ENCODE peak calls at places on chromosomes 12 and 14, in ten cellular contexts. One of them, this sample, is unnamed.

GRCh38 chr14:68088463-68088862 is 268.9 kb downstream of the RAD51B start:
- ATAC-seq in activated CD8-positive, alpha-beta T cell treated with anti-CD3 and anti-CD28 coated beads for 36 hours: no peak
- ATAC-seq in body of pancreas: no peak
- ATAC-seq in HepG2: no peak
- ATAC-seq in Right ventricle myocardium superior: no peak
- ATAC-seq in CD4-positive, alpha-beta T cell: no peak
- ATAC-seq in left lung: peak
- ATAC-seq in pancreas: peak
- ATAC-seq in left cardiac atrium: no peak
- ATAC-seq in activated T-helper 17 cell treated with anti-CD3 and anti-CD28 coated beads, Interleukin-2, amount 50 U/mL, for 72 hours: no peak
- ATAC-seq in this sample: no peak

GRCh38 chr14:55454264-55455151 is 14.1 kb upstream of the TBPL2 start:
- ATAC-seq in left cardiac atrium: peak
- ATAC-seq in left lung: peak
- ATAC-seq in activated CD8-positive, alpha-beta T cell treated with anti-CD3 and anti-CD28 coated beads for 36 hours: no peak
- ATAC-seq in activated T-helper 17 cell treated with anti-CD3 and anti-CD28 coated beads, Interleukin-2, amount 50 U/mL, for 72 hours: no peak
- ATAC-seq in Right ventricle myocardium superior: peak
- ATAC-seq in body of pancreas: peak
- ATAC-seq in CD4-positive, alpha-beta T cell: no peak
- ATAC-seq in pancreas: peak
- ATAC-seq in HepG2: peak
- ATAC-seq in this sample: peak

GRCh38 chr14:64763801-64764511 is 59.7 kb downstream of the PLEKHG3 start:
- ATAC-seq in activated CD8-positive, alpha-beta T cell treated with anti-CD3 and anti-CD28 coated beads for 36 hours: no peak
- ATAC-seq in body of pancreas: no peak
- ATAC-seq in left lung: no peak
- ATAC-seq in CD4-positive, alpha-beta T cell: no peak
- ATAC-seq in left cardiac atrium: no peak
- ATAC-seq in pancreas: peak
- ATAC-seq in HepG2: peak
- ATAC-seq in Right ventricle myocardium superior: no peak
- ATAC-seq in activated T-helper 17 cell treated with anti-CD3 and anti-CD28 coated beads, Interleukin-2, amount 50 U/mL, for 72 hours: no peak
- ATAC-seq in this sample: no peak

GRCh38 chr12:12194206-12194605 is 72.6 kb downstream of the LRP6 start:
- ATAC-seq in left lung: peak
- ATAC-seq in activated CD8-positive, alpha-beta T cell treated with anti-CD3 and anti-CD28 coated beads for 36 hours: no peak
- ATAC-seq in left cardiac atrium: no peak
- ATAC-seq in CD4-positive, alpha-beta T cell: no peak
- ATAC-seq in activated T-helper 17 cell treated with anti-CD3 and anti-CD28 coated beads, Interleukin-2, amount 50 U/mL, for 72 hours: no peak
- ATAC-seq in Right ventricle myocardium superior: no peak
- ATAC-seq in HepG2: no peak
- ATAC-seq in pancreas: no peak
- ATAC-seq in body of pancreas: no peak
- ATAC-seq in this sample: no peak

GRCh38 chr12:78918221-78918620 is 53.6 kb downstream of the SYT1 start:
- ATAC-seq in pancreas: no peak
- ATAC-seq in Right ventricle myocardium superior: no peak
- ATAC-seq in body of pancreas: no peak
- ATAC-seq in left cardiac atrium: no peak
- ATAC-seq in CD4-positive, alpha-beta T cell: no peak
- ATAC-seq in left lung: no peak
- ATAC-seq in activated T-helper 17 cell treated with anti-CD3 and anti-CD28 coated beads, Interleukin-2, amount 50 U/mL, for 72 hours: no peak
- ATAC-seq in activated CD8-positive, alpha-beta T cell treated with anti-CD3 and anti-CD28 coated beads for 36 hours: no peak
- ATAC-seq in HepG2: no peak
- ATAC-seq in this sample: no peak

GRCh38 chr12:125187780-125188741 is 122.8 kb downstream of the AACS start:
- ATAC-seq in body of pancreas: no peak
- ATAC-seq in left lung: no peak
- ATAC-seq in pancreas: no peak
- ATAC-seq in left cardiac atrium: no peak
- ATAC-seq in activated CD8-positive, alpha-beta T cell treated with anti-CD3 and anti-CD28 coated beads for 36 hours: no peak
- ATAC-seq in HepG2: no peak
- ATAC-seq in CD4-positive, alpha-beta T cell: no peak
- ATAC-seq in Right ventricle myocardium superior: no peak
- ATAC-seq in activated T-helper 17 cell treated with anti-CD3 and anti-CD28 coated beads, Interleukin-2, amount 50 U/mL, for 72 hours: no peak
- ATAC-seq in this sample: no peak

GRCh38 chr14:105220699-105221597 is 27.4 kb upstream of the BTBD6 start:
- ATAC-seq in body of pancreas: peak
- ATAC-seq in left lung: peak
- ATAC-seq in activated T-helper 17 cell treated with anti-CD3 and anti-CD28 coated beads, Interleukin-2, amount 50 U/mL, for 72 hours: no peak
- ATAC-seq in CD4-positive, alpha-beta T cell: no peak
- ATAC-seq in HepG2: no peak
- ATAC-seq in activated CD8-positive, alpha-beta T cell treated with anti-CD3 and anti-CD28 coated beads for 36 hours: no peak
- ATAC-seq in pancreas: peak
- ATAC-seq in Right ventricle myocardium superior: peak
- ATAC-seq in left cardiac atrium: peak
- ATAC-seq in this sample: no peak

GRCh38 chr14:92914087-92914656 is 8.8 kb upstream of the CHGA start:
- ATAC-seq in left lung: peak
- ATAC-seq in HepG2: peak
- ATAC-seq in Right ventricle myocardium superior: no peak
- ATAC-seq in left cardiac atrium: peak
- ATAC-seq in CD4-positive, alpha-beta T cell: no peak
- ATAC-seq in pancreas: no peak
- ATAC-seq in activated T-helper 17 cell treated with anti-CD3 and anti-CD28 coated beads, Interleukin-2, amount 50 U/mL, for 72 hours: no peak
- ATAC-seq in activated CD8-positive, alpha-beta T cell treated with anti-CD3 and anti-CD28 coated beads for 36 hours: peak
- ATAC-seq in body of pancreas: no peak
- ATAC-seq in this sample: no peak

GRCh38 chr12:62834406-62834805 is 100.5 kb downstream of the PPM1H start:
- ATAC-seq in left lung: no peak
- ATAC-seq in activated CD8-positive, alpha-beta T cell treated with anti-CD3 and anti-CD28 coated beads for 36 hours: no peak
- ATAC-seq in pancreas: no peak
- ATAC-seq in CD4-positive, alpha-beta T cell: no peak
- ATAC-seq in HepG2: no peak
- ATAC-seq in activated T-helper 17 cell treated with anti-CD3 and anti-CD28 coated beads, Interleukin-2, amount 50 U/mL, for 72 hours: no peak
- ATAC-seq in body of pancreas: no peak
- ATAC-seq in Right ventricle myocardium superior: peak
- ATAC-seq in left cardiac atrium: peak
- ATAC-seq in this sample: no peak

GRCh38 chr12:51773145-51773869 is 75.2 kb downstream of the FIGNL2 start:
- ATAC-seq in body of pancreas: peak
- ATAC-seq in left lung: peak
- ATAC-seq in activated T-helper 17 cell treated with anti-CD3 and anti-CD28 coated beads, Interleukin-2, amount 50 U/mL, for 72 hours: no peak
- ATAC-seq in Right ventricle myocardium superior: no peak
- ATAC-seq in HepG2: no peak
- ATAC-seq in pancreas: peak
- ATAC-seq in CD4-positive, alpha-beta T cell: no peak
- ATAC-seq in activated CD8-positive, alpha-beta T cell treated with anti-CD3 and anti-CD28 coated beads for 36 hours: no peak
- ATAC-seq in left cardiac atrium: peak
- ATAC-seq in this sample: no peak

GRCh38 chr12:19129121-19129485 is 430 bp upstream of the PLEKHA5 start:
- ATAC-seq in activated CD8-positive, alpha-beta T cell treated with anti-CD3 and anti-CD28 coated beads for 36 hours: no peak
- ATAC-seq in HepG2: no peak
- ATAC-seq in CD4-positive, alpha-beta T cell: no peak
- ATAC-seq in activated T-helper 17 cell treated with anti-CD3 and anti-CD28 coated beads, Interleukin-2, amount 50 U/mL, for 72 hours: no peak
- ATAC-seq in left cardiac atrium: no peak
- ATAC-seq in Right ventricle myocardium superior: no peak
- ATAC-seq in body of pancreas: peak
- ATAC-seq in left lung: no peak
- ATAC-seq in pancreas: no peak
- ATAC-seq in this sample: no peak

GRCh38 chr12:50677858-50678257 is 86.0 kb upstream of the ATF1 start:
- ATAC-seq in body of pancreas: no peak
- ATAC-seq in left lung: no peak
- ATAC-seq in HepG2: no peak
- ATAC-seq in Right ventricle myocardium superior: peak
- ATAC-seq in activated CD8-positive, alpha-beta T cell treated with anti-CD3 and anti-CD28 coated beads for 36 hours: no peak
- ATAC-seq in activated T-helper 17 cell treated with anti-CD3 and anti-CD28 coated beads, Interleukin-2, amount 50 U/mL, for 72 hours: no peak
- ATAC-seq in left cardiac atrium: peak
- ATAC-seq in CD4-positive, alpha-beta T cell: no peak
- ATAC-seq in pancreas: no peak
- ATAC-seq in this sample: no peak

This sample was measured in esophagus mucosa.